ENCODE peak calls at places on chromosomes 13 and 19, in five cellular contexts. One of them, this sample, is unnamed.

GRCh38 chr13:20424959-20425358 is 100.7 kb downstream of the CRYL1 start:
- DNase-seq in right lobe of liver: no peak
- DNase-seq in HepG2: no peak
- DNase-seq in GM20000: no peak
- DNase-seq in astrocyte: peak
- DNase-seq in this sample: peak

GRCh38 chr19:10551698-10552301 is 8.1 kb downstream of the ATG4D start:
- DNase-seq in right lobe of liver: no peak
- DNase-seq in HepG2: no peak
- DNase-seq in GM20000: peak
- DNase-seq in astrocyte: no peak
- DNase-seq in this sample: peak

GRCh38 chr19:43532571-43532961 is 422 bp upstream of the ZNF575 start:
- DNase-seq in right lobe of liver: peak
- DNase-seq in HepG2: no peak
- DNase-seq in GM20000: peak
- DNase-seq in astrocyte: no peak
- DNase-seq in this sample: no peak

GRCh38 chr13:45205124-45205523 is 4.3 kb upstream of the KCTD4 start:
- DNase-seq in right lobe of liver: no peak
- DNase-seq in HepG2: no peak
- DNase-seq in GM20000: no peak
- DNase-seq in astrocyte: no peak
- DNase-seq in this sample: no peak

GRCh38 chr19:11881151-11881800 is 6.3 kb upstream of the ZNF69 start:
- DNase-seq in right lobe of liver: peak
- DNase-seq in HepG2: peak
- DNase-seq in GM20000: peak
- DNase-seq in astrocyte: peak
- DNase-seq in this sample: peak

GRCh38 chr19:33535176-33535575 is 13.6 kb upstream of the PEPD start:
- DNase-seq in right lobe of liver: no peak
- DNase-seq in HepG2: no peak
- DNase-seq in GM20000: no peak
- DNase-seq in astrocyte: peak
- DNase-seq in this sample: peak

GRCh38 chr19:3575260-3575741 is 2.6 kb downstream of the HMG20B start:
- DNase-seq in right lobe of liver: no peak
- DNase-seq in HepG2: peak
- DNase-seq in GM20000: no peak
- DNase-seq in astrocyte: no peak
- DNase-seq in this sample: peak

GRCh38 chr19:55319786-55320185 is 5.4 kb downstream of the TMEM150B start:
- DNase-seq in right lobe of liver: no peak
- DNase-seq in HepG2: no peak
- DNase-seq in GM20000: no peak
- DNase-seq in astrocyte: no peak
- DNase-seq in this sample: peak

GRCh38 chr19:43584484-43584883 is 8.9 kb downstream of the PINLYP start:
- DNase-seq in right lobe of liver: no peak
- DNase-seq in HepG2: no peak
- DNase-seq in GM20000: no peak
- DNase-seq in astrocyte: no peak
- DNase-seq in this sample: no peak

GRCh38 chr19:33177417-33177976 is 16.6 kb upstream of the LRP3 start:
- DNase-seq in right lobe of liver: no peak
- DNase-seq in HepG2: peak
- DNase-seq in GM20000: peak
- DNase-seq in astrocyte: no peak
- DNase-seq in this sample: peak

GRCh38 chr19:34430738-34431625 is 2.8 kb downstream of the UBA2 start:
- DNase-seq in right lobe of liver: no peak
- DNase-seq in HepG2: peak
- DNase-seq in GM20000: peak
- DNase-seq in astrocyte: peak
- DNase-seq in this sample: peak

GRCh38 chr19:40235238-40236025 is 8.9 kb upstream of the CCNP start:
- DNase-seq in right lobe of liver: no peak
- DNase-seq in HepG2: no peak
- DNase-seq in GM20000: no peak
- DNase-seq in astrocyte: no peak
- DNase-seq in this sample: no peak

GRCh38 chr19:48961051-48961649 is 4.0 kb upstream of the FTL start:
- DNase-seq in right lobe of liver: no peak
- DNase-seq in HepG2: peak
- DNase-seq in GM20000: no peak
- DNase-seq in astrocyte: no peak
- DNase-seq in this sample: no peak

GRCh38 chr19:2552859-2553258 is 76.9 kb downstream of the GADD45B start:
- DNase-seq in right lobe of liver: no peak
- DNase-seq in HepG2: no peak
- DNase-seq in GM20000: peak
- DNase-seq in astrocyte: no peak
- DNase-seq in this sample: no peak

GRCh38 chr13:30880756-30881155 is 25.3 kb upstream of the MEDAG start:
- DNase-seq in right lobe of liver: no peak
- DNase-seq in HepG2: peak
- DNase-seq in GM20000: no peak
- DNase-seq in astrocyte: peak
- DNase-seq in this sample: peak
- TF ChIP-seq CTCF in right lobe of liver: no peak
- TF ChIP-seq CTCF in HepG2: no peak
- TF ChIP-seq CTCF in GM20000: no peak
- TF ChIP-seq CTCF in astrocyte: no peak
- TF ChIP-seq CTCF in this sample: no peak

DNA sequence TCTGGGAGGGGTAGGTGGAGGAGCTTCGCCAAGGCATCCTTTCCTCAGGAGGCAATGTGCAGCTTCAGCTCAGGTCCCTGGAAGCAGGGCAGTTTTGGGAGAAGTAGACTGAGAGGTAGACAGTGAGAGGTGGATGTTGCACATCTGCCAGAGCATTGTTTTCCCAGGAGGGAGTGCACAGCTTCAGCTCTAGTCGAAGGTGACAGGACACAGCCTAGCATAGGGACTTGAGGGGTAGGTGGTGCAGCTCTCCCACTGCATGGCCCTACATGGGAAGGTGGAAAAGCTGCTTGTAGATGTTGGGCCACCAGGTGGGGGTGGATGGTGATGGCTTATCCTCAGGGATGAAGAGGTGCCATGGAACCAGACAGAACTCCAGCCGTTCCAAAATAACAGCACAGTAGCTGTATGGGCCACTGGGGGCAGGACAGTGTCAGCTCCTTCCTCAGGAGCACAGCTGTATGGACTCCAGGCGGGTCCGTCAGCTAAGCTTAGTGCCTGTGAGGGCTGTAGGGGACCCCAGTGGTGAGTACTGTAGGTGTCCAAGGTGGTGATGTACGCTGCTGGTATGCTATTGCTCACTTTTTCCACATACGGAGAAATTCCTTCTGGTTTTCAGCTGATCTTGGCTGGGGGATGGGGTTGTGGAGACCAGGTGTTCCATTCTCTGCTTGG is 17.4 kb upstream of the ZNF543 start:
- DNase-seq in right lobe of liver: no peak
- DNase-seq in HepG2: no peak
- DNase-seq in GM20000: no peak
- DNase-seq in astrocyte: peak
- DNase-seq in this sample: peak
- TF ChIP-seq CTCF in right lobe of liver: no peak
- TF ChIP-seq CTCF in HepG2: peak
- TF ChIP-seq CTCF in GM20000: no peak
- TF ChIP-seq CTCF in astrocyte: no peak
- TF ChIP-seq CTCF in this sample: no peak

DNA sequence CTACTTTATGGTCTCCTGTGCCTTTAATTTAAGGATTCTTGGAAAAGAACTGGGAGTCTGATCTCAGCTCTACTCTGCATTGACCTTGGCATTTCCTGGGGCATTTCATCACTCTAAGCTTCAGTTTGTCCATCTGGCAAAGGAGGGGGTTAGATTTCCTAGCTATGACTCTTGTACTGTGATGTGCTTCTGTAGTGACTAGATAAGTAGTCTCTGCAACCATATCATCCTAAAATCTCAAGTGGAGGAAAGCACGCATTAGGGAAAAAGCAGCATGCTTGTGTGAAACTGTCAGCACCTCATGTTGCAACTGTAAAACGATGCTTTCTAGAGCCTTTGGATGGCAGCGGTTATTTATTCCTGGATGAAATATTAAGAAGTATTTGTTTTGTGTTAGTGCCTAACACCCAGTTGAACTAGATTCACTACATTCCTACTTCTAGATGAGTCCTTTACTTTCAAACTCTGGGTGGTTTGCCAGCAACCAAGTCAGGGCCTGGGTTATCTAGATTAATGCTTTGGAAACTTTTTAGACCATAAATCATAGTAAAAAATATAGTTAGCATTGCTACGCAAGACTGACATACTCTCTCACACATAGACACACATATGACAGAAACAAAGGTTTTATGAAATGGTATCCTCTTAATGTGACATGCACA is 6.8 kb downstream of the WDFY2 start:
- DNase-seq in right lobe of liver: no peak
- DNase-seq in HepG2: peak
- DNase-seq in GM20000: no peak
- DNase-seq in astrocyte: peak
- DNase-seq in this sample: peak
- TF ChIP-seq CTCF in right lobe of liver: no peak
- TF ChIP-seq CTCF in HepG2: no peak
- TF ChIP-seq CTCF in GM20000: no peak
- TF ChIP-seq CTCF in astrocyte: no peak
- TF ChIP-seq CTCF in this sample: no peak

GRCh38 chr19:18063463-18063862 is 23.3 kb downstream of the IL12RB1 start:
- DNase-seq in right lobe of liver: peak
- DNase-seq in HepG2: peak
- DNase-seq in GM20000: no peak
- DNase-seq in astrocyte: no peak
- DNase-seq in this sample: no peak
- TF ChIP-seq CTCF in right lobe of liver: no peak
- TF ChIP-seq CTCF in HepG2: peak
- TF ChIP-seq CTCF in GM20000: no peak
- TF ChIP-seq CTCF in astrocyte: no peak
- TF ChIP-seq CTCF in this sample: peak

DNA sequence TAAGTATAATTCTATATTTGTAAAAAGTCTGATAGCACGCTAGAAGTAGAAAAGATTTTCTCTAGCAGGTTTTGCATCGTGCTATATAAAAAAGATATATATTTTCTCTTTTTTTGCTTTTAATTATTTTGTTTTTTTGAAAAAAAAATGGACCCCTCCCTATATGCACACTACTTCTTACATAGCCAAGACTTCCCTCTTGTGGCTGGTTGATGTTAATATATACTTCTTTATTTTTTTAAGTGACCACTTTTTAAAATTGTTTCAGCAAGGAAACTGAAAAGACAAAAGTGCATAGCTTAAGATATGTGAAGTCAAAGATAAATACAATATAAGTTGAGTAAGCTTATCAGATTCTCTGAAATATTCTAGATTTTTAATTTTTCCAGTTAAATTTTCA is 1202.8 kb downstream of the DIAPH3 start:
- DNase-seq in right lobe of liver: no peak
- DNase-seq in HepG2: peak
- DNase-seq in GM20000: no peak
- DNase-seq in astrocyte: peak
- DNase-seq in this sample: peak
- TF ChIP-seq CTCF in right lobe of liver: no peak
- TF ChIP-seq CTCF in HepG2: no peak
- TF ChIP-seq CTCF in GM20000: no peak
- TF ChIP-seq CTCF in astrocyte: peak
- TF ChIP-seq CTCF in this sample: no peak

GRCh38 chr13:28339419-28339818 is 155.5 kb downstream of the FLT1 start:
- DNase-seq in right lobe of liver: no peak
- DNase-seq in HepG2: no peak
- DNase-seq in GM20000: no peak
- DNase-seq in astrocyte: peak
- DNase-seq in this sample: no peak
- TF ChIP-seq CTCF in right lobe of liver: no peak
- TF ChIP-seq CTCF in HepG2: no peak
- TF ChIP-seq CTCF in GM20000: no peak
- TF ChIP-seq CTCF in astrocyte: no peak
- TF ChIP-seq CTCF in this sample: no peak